ENCODE peak calls at places on chromosomes 13 and 19, in five cellular contexts. One of them, this sample, is unnamed.

GRCh38 chr13:113724780-113725315 is 34.2 kb upstream of the TMEM255B start:
- DNase-seq in astrocyte of the cerebellum: peak
- DNase-seq in psoas muscle: peak
- DNase-seq in GM10248: peak
- DNase-seq in thoracic aorta: peak
- DNase-seq in this sample: peak

GRCh38 chr13:99984134-99984462 is 2.5 kb downstream of the ZIC2 start:
- DNase-seq in astrocyte of the cerebellum: no peak
- DNase-seq in psoas muscle: no peak
- DNase-seq in GM10248: no peak
- DNase-seq in thoracic aorta: no peak
- DNase-seq in this sample: no peak

GRCh38 chr19:33390120-33390907 is 16.8 kb downstream of the CEBPG start:
- DNase-seq in astrocyte of the cerebellum: peak
- DNase-seq in psoas muscle: peak
- DNase-seq in GM10248: peak
- DNase-seq in thoracic aorta: no peak
- DNase-seq in this sample: no peak

GRCh38 chr13:101965096-101965495 is 436.8 kb downstream of the FGF14 start:
- DNase-seq in astrocyte of the cerebellum: no peak
- DNase-seq in psoas muscle: no peak
- DNase-seq in GM10248: no peak
- DNase-seq in thoracic aorta: no peak
- DNase-seq in this sample: no peak

GRCh38 chr19:4647676-4648644 is 8.6 kb downstream of the TNFAIP8L1 start:
- DNase-seq in astrocyte of the cerebellum: no peak
- DNase-seq in psoas muscle: peak
- DNase-seq in GM10248: peak
- DNase-seq in thoracic aorta: no peak
- DNase-seq in this sample: peak

GRCh38 chr13:113090806-113091205 is 14.8 kb upstream of the F7 start:
- DNase-seq in astrocyte of the cerebellum: no peak
- DNase-seq in psoas muscle: peak
- DNase-seq in GM10248: no peak
- DNase-seq in thoracic aorta: no peak
- DNase-seq in this sample: no peak

GRCh38 chr19:3042545-3043267 is 13.6 kb upstream of the TLE2 start:
- DNase-seq in astrocyte of the cerebellum: no peak
- DNase-seq in psoas muscle: no peak
- DNase-seq in GM10248: no peak
- DNase-seq in thoracic aorta: no peak
- DNase-seq in this sample: no peak

GRCh38 chr13:49296659-49297058 is 48.9 kb downstream of the CDADC1 start:
- DNase-seq in astrocyte of the cerebellum: no peak
- DNase-seq in psoas muscle: no peak
- DNase-seq in GM10248: no peak
- DNase-seq in thoracic aorta: no peak
- DNase-seq in this sample: no peak

GRCh38 chr13:41017744-41018582 is 1.2 kb downstream of the ELF1 start:
- DNase-seq in astrocyte of the cerebellum: no peak
- DNase-seq in psoas muscle: no peak
- DNase-seq in GM10248: no peak
- DNase-seq in thoracic aorta: no peak
- DNase-seq in this sample: no peak

GRCh38 chr19:46841458-46842083 is 9.1 kb downstream of the AP2S1 start:
- DNase-seq in astrocyte of the cerebellum: no peak
- DNase-seq in psoas muscle: peak
- DNase-seq in GM10248: no peak
- DNase-seq in thoracic aorta: peak
- DNase-seq in this sample: no peak

GRCh38 chr13:110236431-110236830 is 70.5 kb downstream of the COL4A1 start:
- DNase-seq in astrocyte of the cerebellum: no peak
- DNase-seq in psoas muscle: peak
- DNase-seq in GM10248: no peak
- DNase-seq in thoracic aorta: no peak
- DNase-seq in this sample: no peak

GRCh38 chr13:100549316-100549715 is 39.3 kb downstream of the GGACT start:
- DNase-seq in astrocyte of the cerebellum: no peak
- DNase-seq in psoas muscle: no peak
- DNase-seq in GM10248: no peak
- DNase-seq in thoracic aorta: no peak
- DNase-seq in this sample: no peak

GRCh38 chr19:49200238-49200862 is 42.8 kb downstream of the TRPM4 start:
- DNase-seq in astrocyte of the cerebellum: no peak
- DNase-seq in psoas muscle: peak
- DNase-seq in GM10248: no peak
- DNase-seq in thoracic aorta: no peak
- DNase-seq in this sample: no peak

GRCh38 chr19:4967738-4968461 is 1.0 kb upstream of the KDM4B start:
- DNase-seq in astrocyte of the cerebellum: no peak
- DNase-seq in psoas muscle: no peak
- DNase-seq in GM10248: no peak
- DNase-seq in thoracic aorta: no peak
- DNase-seq in this sample: no peak

GRCh38 chr19:30887042-30887441 is 462.2 kb downstream of the TSHZ3 start:
- DNase-seq in astrocyte of the cerebellum: no peak
- DNase-seq in psoas muscle: peak
- DNase-seq in GM10248: no peak
- DNase-seq in thoracic aorta: no peak
- DNase-seq in this sample: no peak

GRCh38 chr13:43057653-43058317 is 34.4 kb downstream of the DNAJC15 start:
- DNase-seq in astrocyte of the cerebellum: peak
- DNase-seq in psoas muscle: no peak
- DNase-seq in GM10248: no peak
- DNase-seq in thoracic aorta: no peak
- DNase-seq in this sample: no peak

GRCh38 chr13:106550570-106551135 is 15.2 kb upstream of the EFNB2 start:
- DNase-seq in astrocyte of the cerebellum: no peak
- DNase-seq in psoas muscle: no peak
- DNase-seq in GM10248: no peak
- DNase-seq in thoracic aorta: no peak
- DNase-seq in this sample: no peak

GRCh38 chr13:106560791-106561190 is 7.1 kb downstream of the ARGLU1 start:
- DNase-seq in astrocyte of the cerebellum: no peak
- DNase-seq in psoas muscle: no peak
- DNase-seq in GM10248: no peak
- DNase-seq in thoracic aorta: no peak
- DNase-seq in this sample: no peak

GRCh38 chr13:106561551-106562170 is 6.3 kb downstream of the ARGLU1 start:
- DNase-seq in astrocyte of the cerebellum: no peak
- DNase-seq in psoas muscle: no peak
- DNase-seq in GM10248: peak
- DNase-seq in thoracic aorta: no peak
- DNase-seq in this sample: peak

GRCh38 chr13:106558527-106558926 is 9.4 kb downstream of the ARGLU1 start:
- DNase-seq in astrocyte of the cerebellum: no peak
- DNase-seq in psoas muscle: no peak
- DNase-seq in GM10248: no peak
- DNase-seq in thoracic aorta: no peak
- DNase-seq in this sample: no peak

DNA sequence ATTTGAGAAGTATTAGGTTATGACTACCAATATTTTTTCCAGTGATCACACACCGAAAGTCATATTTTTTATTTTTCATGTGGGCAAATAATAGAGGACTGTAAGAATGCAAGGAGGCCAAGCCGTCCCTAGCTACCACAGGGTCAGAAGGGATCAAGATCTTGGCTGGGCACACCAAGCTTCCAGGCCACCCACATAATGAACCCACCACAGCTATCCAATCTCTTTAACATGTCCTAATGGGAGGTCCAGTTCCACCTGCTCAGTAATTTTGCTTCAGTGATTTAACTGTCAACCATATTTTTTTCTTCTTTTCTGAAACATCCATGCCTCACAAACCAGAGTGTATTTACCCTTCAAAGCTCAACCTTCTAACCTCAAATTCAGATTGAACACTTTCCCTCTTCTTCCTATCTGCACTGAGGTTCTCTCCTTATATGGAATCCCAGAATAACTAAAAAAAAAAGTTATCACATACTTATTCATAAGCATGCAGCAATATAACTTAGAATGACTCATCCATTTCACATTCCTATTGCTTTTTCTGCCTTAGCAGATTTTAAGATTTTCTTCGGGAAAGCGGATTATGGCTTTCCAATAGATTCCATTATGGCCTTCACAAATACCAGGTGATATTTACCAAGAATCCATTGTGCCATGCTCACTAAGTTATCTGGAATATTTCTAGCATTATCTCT is 12.2 kb downstream of the ARGLU1 start:
- DNase-seq in astrocyte of the cerebellum: no peak
- DNase-seq in psoas muscle: no peak
- DNase-seq in GM10248: no peak
- DNase-seq in thoracic aorta: no peak
- DNase-seq in this sample: no peak
- TF ChIP-seq CTCF in astrocyte of the cerebellum: no peak
- TF ChIP-seq CTCF in psoas muscle: no peak
- TF ChIP-seq CTCF in GM10248: no peak
- TF ChIP-seq CTCF in thoracic aorta: no peak
- TF ChIP-seq CTCF in this sample: no peak

GRCh38 chr13:62246581-62246980 is 830.9 kb upstream of the PCDH20 start:
- DNase-seq in astrocyte of the cerebellum: peak
- DNase-seq in psoas muscle: no peak
- DNase-seq in GM10248: no peak
- DNase-seq in thoracic aorta: no peak
- DNase-seq in this sample: no peak

GRCh38 chr13:62243146-62243545 is 827.5 kb upstream of the PCDH20 start:
- DNase-seq in astrocyte of the cerebellum: no peak
- DNase-seq in psoas muscle: no peak
- DNase-seq in GM10248: no peak
- DNase-seq in thoracic aorta: no peak
- DNase-seq in this sample: no peak
- TF ChIP-seq CTCF in astrocyte of the cerebellum: no peak
- TF ChIP-seq CTCF in psoas muscle: no peak
- TF ChIP-seq CTCF in GM10248: no peak
- TF ChIP-seq CTCF in thoracic aorta: no peak
- TF ChIP-seq CTCF in this sample: no peak

GRCh38 chr19:35216833-35217707 is 11.5 kb downstream of the FAM187B start:
- DNase-seq in astrocyte of the cerebellum: no peak
- DNase-seq in psoas muscle: no peak
- DNase-seq in GM10248: peak
- DNase-seq in thoracic aorta: no peak
- DNase-seq in this sample: peak
- TF ChIP-seq CTCF in astrocyte of the cerebellum: no peak
- TF ChIP-seq CTCF in psoas muscle: no peak
- TF ChIP-seq CTCF in GM10248: peak
- TF ChIP-seq CTCF in thoracic aorta: no peak
- TF ChIP-seq CTCF in this sample: no peak

GRCh38 chr19:18769989-18770528 is 21.0 kb downstream of the COMP start:
- DNase-seq in astrocyte of the cerebellum: no peak
- DNase-seq in psoas muscle: no peak
- DNase-seq in GM10248: no peak
- DNase-seq in thoracic aorta: no peak
- DNase-seq in this sample: no peak
- TF ChIP-seq CTCF in astrocyte of the cerebellum: no peak
- TF ChIP-seq CTCF in psoas muscle: no peak
- TF ChIP-seq CTCF in GM10248: no peak
- TF ChIP-seq CTCF in thoracic aorta: no peak
- TF ChIP-seq CTCF in this sample: no peak

GRCh38 chr19:18202759-18203407 is 959 bp downstream of the RAB3A start:
- DNase-seq in astrocyte of the cerebellum: no peak
- DNase-seq in psoas muscle: peak
- DNase-seq in GM10248: peak
- DNase-seq in thoracic aorta: no peak
- DNase-seq in this sample: no peak

GRCh38 chr19:18204394-18205179 is 745 bp upstream of the RAB3A start:
- DNase-seq in astrocyte of the cerebellum: peak
- DNase-seq in psoas muscle: peak
- DNase-seq in GM10248: no peak
- DNase-seq in thoracic aorta: no peak
- DNase-seq in this sample: no peak

GRCh38 chr19:18203408-18203862 is 407 bp downstream of the RAB3A start:
- DNase-seq in astrocyte of the cerebellum: no peak
- DNase-seq in psoas muscle: peak
- DNase-seq in GM10248: no peak
- DNase-seq in thoracic aorta: no peak
- DNase-seq in this sample: no peak

GRCh38 chr19:18205180-18205915 is 1.5 kb upstream of the RAB3A start:
- DNase-seq in astrocyte of the cerebellum: peak
- DNase-seq in psoas muscle: peak
- DNase-seq in GM10248: peak
- DNase-seq in thoracic aorta: peak
- DNase-seq in this sample: peak

DNA sequence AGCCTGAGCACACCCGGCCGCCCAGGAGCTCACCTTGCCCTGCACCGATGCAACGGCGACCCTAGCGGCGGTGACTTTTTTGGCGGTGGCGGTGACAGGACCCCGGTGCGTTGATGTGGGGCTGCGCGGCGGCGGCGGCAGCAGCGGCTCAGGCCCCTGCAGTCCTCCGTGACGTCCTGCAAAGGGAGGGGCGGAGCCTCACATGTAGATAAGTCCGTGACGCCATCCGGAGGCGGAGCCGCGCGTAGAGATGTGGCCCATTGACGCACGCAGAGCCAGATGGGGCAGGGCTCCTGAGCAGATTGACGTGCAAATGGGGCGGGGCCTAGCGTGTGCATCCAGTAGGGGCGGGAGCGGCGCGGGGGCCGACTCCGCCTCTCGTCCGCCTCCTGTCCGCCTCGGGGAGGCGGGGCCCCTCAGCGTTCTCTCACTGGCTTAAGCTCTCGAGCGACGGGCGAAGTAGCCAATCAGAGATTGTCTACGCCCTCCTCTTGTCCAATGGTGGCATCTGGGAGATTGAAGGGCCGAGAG is at the start of gene RAB3A:
- DNase-seq in astrocyte of the cerebellum: peak
- DNase-seq in psoas muscle: peak
- DNase-seq in GM10248: peak
- DNase-seq in thoracic aorta: peak
- DNase-seq in this sample: peak
- TF ChIP-seq CTCF in astrocyte of the cerebellum: no peak
- TF ChIP-seq CTCF in psoas muscle: no peak
- TF ChIP-seq CTCF in GM10248: no peak
- TF ChIP-seq CTCF in thoracic aorta: no peak
- TF ChIP-seq CTCF in this sample: no peak

DNA sequence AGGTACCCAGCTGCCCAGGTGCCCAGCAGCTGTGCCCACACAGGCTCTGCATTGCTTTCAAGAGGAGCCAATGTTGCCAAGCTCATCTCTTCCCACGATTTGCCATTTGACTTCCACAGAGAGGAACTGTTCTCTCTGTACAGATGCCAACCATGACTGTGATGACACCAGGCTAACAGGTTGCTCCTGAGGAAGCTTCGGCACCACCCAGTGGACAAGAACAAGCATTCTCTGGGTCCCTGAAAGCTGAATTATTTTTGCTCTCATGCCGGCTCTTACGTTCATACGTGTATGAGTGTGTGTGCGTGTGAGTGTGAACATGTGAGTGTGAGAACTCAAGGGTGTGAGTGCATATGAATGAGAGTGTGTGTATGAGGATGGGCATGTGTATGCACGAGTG is 535.2 kb downstream of the LIG4 start:
- DNase-seq in astrocyte of the cerebellum: no peak
- DNase-seq in psoas muscle: no peak
- DNase-seq in GM10248: no peak
- DNase-seq in thoracic aorta: no peak
- DNase-seq in this sample: no peak
- TF ChIP-seq CTCF in astrocyte of the cerebellum: no peak
- TF ChIP-seq CTCF in psoas muscle: no peak
- TF ChIP-seq CTCF in GM10248: no peak
- TF ChIP-seq CTCF in thoracic aorta: no peak
- TF ChIP-seq CTCF in this sample: no peak

This sample was measured in GM20000.